ENCODE peak calls at places on chromosomes 13 and 19, in ten cellular contexts. R, V, Z, D, B, C, G, H, U and T are unnamed samples.

GRCh38 chr13:79749985-79750551 is 269.1 kb downstream of the NDFIP2 start:
- DNase-seq in R (peak), Z (peak), C (peak), H (peak), U (peak), G (no peak), B (no peak), D (peak), V (peak), T (no peak)

GRCh38 chr13:35157143-35157755 is 215.2 kb downstream of the NBEA start:
- DNase-seq in C (no peak), R (peak), B (no peak), D (peak), H (peak), Z (peak), V (peak), G (no peak), U (peak), T (no peak)

GRCh38 chr13:48072304-48072703 is 22.6 kb downstream of the MED4 start:
- DNase-seq in V (no peak), C (no peak), U (no peak), D (peak), B (no peak), Z (no peak), H (no peak), G (no peak), R (no peak), T (no peak)

GRCh38 chr19:45767881-45768643 is 990 bp downstream of the SIX5 start:
- DNase-seq in Z (peak), D (peak), V (peak), C (peak), G (no peak), B (no peak), U (peak), R (no peak), H (no peak), T (no peak)

GRCh38 chr13:101700598-101700997 is 248.1 kb downstream of the ITGBL1 start:
- DNase-seq in B (no peak), G (no peak), R (peak), V (no peak), Z (no peak), D (peak), U (peak), C (no peak), H (no peak), T (no peak)

GRCh38 chr13:28582225-28582891 is 76.6 kb upstream of the POMP start:
- DNase-seq in C (no peak), H (no peak), G (no peak), B (no peak), V (no peak), R (no peak), U (peak), Z (peak), D (peak), T (no peak)

GRCh38 chr13:44373601-44374347 is at the start of gene SERP2:
- DNase-seq in V (no peak), D (peak), B (no peak), H (no peak), G (no peak), C (no peak), Z (no peak), U (no peak), R (peak), T (peak)

GRCh38 chr19:43775299-43775890 is 5.4 kb downstream of the KCNN4 start:
- DNase-seq in R (no peak), B (no peak), G (no peak), U (no peak), D (no peak), Z (no peak), V (no peak), C (no peak), H (no peak), T (no peak)

GRCh38 chr19:11338569-11339253 is 746 bp downstream of the RAB3D start:
- DNase-seq in Z (no peak), D (no peak), U (no peak), G (no peak), V (no peak), R (no peak), B (no peak), C (no peak), H (no peak), T (no peak)

GRCh38 chr13:31947506-31947905 is 84.1 kb upstream of the FRY start:
- DNase-seq in H (no peak), D (no peak), G (no peak), Z (no peak), C (no peak), U (no peak), R (no peak), B (no peak), V (no peak), T (no peak)

GRCh38 chr13:83618966-83619365 is 263.3 kb downstream of the SLITRK1 start:
- DNase-seq in R (no peak), U (no peak), G (no peak), C (no peak), B (no peak), Z (no peak), D (peak), H (no peak), V (no peak), T (no peak)

GRCh38 chr19:45569619-45570421 is 14.8 kb downstream of the OPA3 start:
- DNase-seq in B (no peak), V (peak), G (no peak), C (peak), U (peak), H (no peak), R (peak), Z (no peak), D (peak), T (peak)

GRCh38 chr13:20993661-20994440 is 67.5 kb downstream of the LATS2 start:
- DNase-seq in H (no peak), V (no peak), G (no peak), R (no peak), B (no peak), U (peak), C (no peak), D (peak), Z (no peak), T (no peak)

GRCh38 chr19:11480927-11481776 is at the start of gene ELAVL3:
- DNase-seq in U (no peak), D (no peak), H (no peak), C (no peak), G (peak), R (peak), V (no peak), B (peak), Z (no peak), T (no peak)

GRCh38 chr13:97574926-97575325 is 141.0 kb downstream of the RAP2A start:
- DNase-seq in R (peak), V (peak), D (peak), U (no peak), C (peak), G (peak), B (no peak), Z (no peak), H (peak), T (no peak)

GRCh38 chr13:107367258-107367657 is 799.3 kb upstream of the ARGLU1 start:
- DNase-seq in H (no peak), D (peak), V (no peak), C (no peak), R (no peak), U (no peak), G (no peak), Z (no peak), B (no peak), T (no peak)

GRCh38 chr19:2756921-2757881 is 17.4 kb upstream of the SLC39A3 start:
- DNase-seq in Z (no peak), B (no peak), G (no peak), C (no peak), D (no peak), H (no peak), V (no peak), U (no peak), R (no peak), T (no peak)

GRCh38 chr13:103469771-103470170 is 403.6 kb upstream of the SLC10A2 start:
- DNase-seq in G (no peak), U (no peak), H (no peak), B (no peak), C (no peak), Z (no peak), V (no peak), R (no peak), D (no peak), T (no peak)